ENCODE peak calls at places on chromosome 16, in eight cellular contexts. W is ascending aorta, F is spleen, B is breast epithelium, Z is DND-41, J is fibroblast of lung, U is lung, S is esophagus squamous epithelium. A is an unnamed sample.

GRCh38 chr16:68539704-68540370 is 746 bp downstream of the ZFP90 start:
- DNase-seq in B (no peak), F (no peak), J (peak; percentile 22), W (no peak), S (no peak), U (no peak), Z (no peak), A (peak; percentile 47)

GRCh38 chr16:85320677-85321385 is 208.6 kb upstream of the CIBAR2 start:
- DNase-seq in F (no peak), U (no peak), Z (no peak), B (no peak), S (no peak), W (no peak), J (no peak), A (no peak)

GRCh38 chr16:22252317-22252716 is 44.9 kb upstream of the POLR3E start:
- DNase-seq in U (no peak), J (no peak), B (no peak), W (no peak), S (no peak), Z (no peak), F (no peak), A (no peak)

GRCh38 chr16:68936729-68937631 is 93.6 kb downstream of the TANGO6 start:
- DNase-seq in Z (no peak), S (no peak), F (no peak), U (no peak), J (peak; percentile 18), W (no peak), B (no peak), A (peak; percentile 99)

GRCh38 chr16:57859331-57859730 is 57.0 kb upstream of the KIFC3 start:
- DNase-seq in F (peak; percentile 16), J (peak; percentile 18), B (no peak), Z (peak; percentile 12), U (no peak), W (peak; percentile 47), S (no peak), A (no peak)

GRCh38 chr16:74738134-74738541 is 36.5 kb downstream of the FA2H start:
- DNase-seq in B (no peak), F (no peak), U (no peak), S (no peak), Z (no peak), J (no peak), W (no peak), A (no peak)

GRCh38 chr16:774086-775001 is 13.8 kb downstream of the MSLN start:
- DNase-seq in W (no peak), J (no peak), S (no peak), F (no peak), B (no peak), Z (no peak), U (no peak), A (no peak)

GRCh38 chr16:6573577-6573976 is 759.1 kb upstream of the RBFOX1 start:
- DNase-seq in S (no peak), F (no peak), U (no peak), W (no peak), Z (no peak), B (no peak), J (no peak), A (no peak)

GRCh38 chr16:70753694-70754325 is 47.1 kb downstream of the VAC14 start:
- DNase-seq in J (no peak), U (no peak), S (no peak), F (peak; percentile 66), W (no peak), Z (no peak), B (no peak), A (no peak)

GRCh38 chr16:34078697-34079096 is 619.3 kb downstream of the TP53TG3F start:
- DNase-seq in U (no peak), B (no peak), Z (no peak), S (no peak), W (no peak), F (no peak), J (peak; percentile 27), A (peak; percentile 55)

GRCh38 chr16:68291227-68291626 is 19.5 kb downstream of the SLC7A6OS start:
- DNase-seq in Z (no peak), F (no peak), B (no peak), J (no peak), W (no peak), S (no peak), U (no peak), A (no peak)

GRCh38 chr16:600781-601180 is 10.9 kb downstream of the RAB40C start:
- DNase-seq in S (no peak), W (no peak), J (peak; percentile 12), Z (no peak), B (no peak), U (no peak), F (no peak), A (no peak)

GRCh38 chr16:72300892-72301291 is 128.9 kb upstream of the PMFBP1 start:
- DNase-seq in W (no peak), F (no peak), Z (no peak), B (no peak), S (no peak), J (no peak), U (no peak), A (no peak)

GRCh38 chr16:1309888-1310831 is 724 bp downstream of the UBE2I start:
- DNase-seq in U (peak; percentile 49), Z (peak; percentile 57), J (peak; percentile 47), W (peak; percentile 74), S (no peak), B (no peak), F (peak; percentile 93), A (no peak)

GRCh38 chr16:85891033-85891775 is 7.8 kb upstream of the IRF8 start:
- DNase-seq in S (no peak), W (no peak), B (no peak), Z (no peak), J (no peak), U (no peak), F (no peak), A (peak; percentile 71)

GRCh38 chr16:81780350-81780749 is 1.3 kb downstream of the PLCG2 start:
- DNase-seq in J (no peak), W (no peak), B (no peak), Z (no peak), S (no peak), U (no peak), F (no peak), A (no peak)

GRCh38 chr16:81775570-81775969 is 3.5 kb upstream of the PLCG2 start:
- DNase-seq in F (no peak), Z (no peak), J (no peak), B (no peak), W (no peak), U (no peak), S (no peak), A (no peak)

GRCh38 chr16:81778231-81778630 is 860 bp upstream of the PLCG2 start:
- DNase-seq in J (no peak), Z (no peak), S (no peak), U (no peak), F (peak; percentile 52), B (no peak), W (no peak), A (no peak)

GRCh38 chr16:81778861-81779539 is at the start of gene PLCG2:
- DNase-seq in Z (no peak), B (peak; percentile 65), F (peak; percentile 98), J (peak; percentile 3), W (peak; percentile 72), U (peak; percentile 76), S (peak; percentile 26), A (peak; percentile 44)

DNA sequence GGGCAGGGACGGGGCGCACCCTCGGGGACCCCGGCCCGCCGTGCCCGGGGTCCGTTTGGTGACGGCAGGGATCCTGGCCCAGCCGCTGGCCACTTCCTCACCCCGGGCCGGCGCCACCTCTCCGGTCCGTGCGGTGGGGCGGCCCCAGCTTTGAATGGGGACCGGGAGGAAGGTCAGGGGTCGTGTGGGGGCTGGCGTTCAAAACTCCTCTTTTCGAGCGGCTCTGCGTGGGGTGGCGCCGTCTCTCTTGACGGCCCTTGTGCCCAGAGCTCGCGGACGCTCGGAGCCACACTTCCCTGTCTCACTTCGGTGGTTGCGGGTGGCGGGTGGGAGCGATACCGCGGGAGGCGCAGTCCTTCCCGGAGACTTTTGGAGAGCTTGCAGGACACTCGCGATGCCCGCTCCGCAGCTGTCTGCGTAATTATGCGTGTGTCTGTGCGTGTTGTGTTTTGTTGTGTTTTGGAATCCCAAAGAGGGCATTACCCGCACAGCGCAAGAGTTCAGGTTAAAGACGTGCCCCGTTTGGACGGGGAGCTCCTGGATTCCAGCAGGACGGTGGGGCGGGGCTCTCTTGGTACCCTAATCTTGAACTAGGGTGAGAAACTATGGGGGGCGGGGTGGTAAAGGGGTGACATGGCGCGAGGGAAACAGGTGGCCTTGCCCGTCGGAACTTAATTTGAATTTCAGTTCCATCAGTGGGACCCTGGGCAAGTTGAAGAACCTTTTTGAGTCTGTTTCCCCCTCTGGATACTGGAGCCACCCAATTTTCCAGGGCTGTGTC is 639 bp downstream of the PLCG2 start:
- DNase-seq in S (no peak), J (no peak), U (peak; percentile 51), B (no peak), W (no peak), F (peak; percentile 91), Z (no peak), A (no peak)
- H3K27ac ChIP-seq in S (peak overlapping the region; percentile 85), J (no peak overlapping the region), U (peak overlapping the region; percentile 37), B (peak overlapping the region; percentile 84), W (peak overlapping the region; percentile 18), F (peak overlapping the region; percentile 90), Z (no peak overlapping the region), A (no peak overlapping the region)

GRCh38 chr16:89410794-89411309 is 79.5 kb downstream of the ANKRD11 start:
- DNase-seq in Z (no peak), W (peak; percentile 73), J (peak; percentile 93), B (peak; percentile 76), U (peak; percentile 73), S (no peak), F (no peak), A (no peak)
- TF ChIP-seq CTCF in Z (no peak), W (peak; percentile 16), J (peak; percentile 6), B (no peak), U (no peak), S (peak; percentile 35), F (no peak), A (no peak)

GRCh38 chr16:56272495-56272894 is 81.2 kb downstream of the GNAO1 start:
- DNase-seq in F (no peak), Z (no peak), J (no peak), S (no peak), U (no peak), W (no peak), B (no peak), A (no peak)
- H3K27ac ChIP-seq in F (no peak overlapping the region), Z (no peak overlapping the region), J (no peak overlapping the region), S (no peak overlapping the region), U (no peak overlapping the region), W (no peak overlapping the region), B (no peak overlapping the region), A (no peak overlapping the region)

DNA sequence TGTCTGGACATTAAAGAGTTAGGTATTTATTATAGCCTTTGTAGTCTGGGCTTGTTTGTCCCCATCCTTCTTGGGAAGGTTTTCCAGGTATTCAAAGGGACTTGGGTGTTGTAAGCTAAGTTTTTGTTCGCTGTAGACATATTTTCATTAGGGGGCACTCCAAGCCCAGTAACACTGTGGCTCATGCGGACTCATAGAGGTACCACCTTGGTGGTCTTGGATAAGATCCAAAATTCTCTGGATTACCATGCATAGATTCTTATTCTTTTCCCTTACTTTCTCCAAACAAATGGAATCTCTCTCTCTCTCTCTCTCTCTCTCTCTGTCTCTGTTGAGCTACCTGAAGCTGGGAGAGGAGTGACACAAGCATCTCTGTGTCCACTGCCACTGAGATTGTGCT is 48.9 kb downstream of the ERCC4 start:
- DNase-seq in F (no peak), B (no peak), Z (no peak), J (no peak), U (no peak), S (no peak), W (no peak), A (no peak)
- TF ChIP-seq CTCF in F (no peak), B (no peak), Z (no peak), J (no peak), U (no peak), S (no peak), W (no peak), A (no peak)